ENCODE peak calls at places on chromosomes 4 and X, in five cellular contexts. Y is left ventricle myocardium superior, D is activated T-cell treated with anti-CD3 and anti-CD28 coated beads for 24 hours, J is amygdala, T is G401. O is an unnamed sample.

GRCh38 chrX:17082831-17083230 is 136.4 kb downstream of the REPS2 start:
- DNase-seq in Y (no peak), D (no peak), J (no peak), T (peak), O (no peak)

GRCh38 chr4:84085986-84086385 is 413.1 kb downstream of the NKX6-1 start:
- DNase-seq in Y (no peak), D (no peak), J (no peak), T (peak), O (no peak)

GRCh38 chrX:23637187-23637586 is 30.1 kb upstream of the PRDX4 start:
- DNase-seq in Y (no peak), D (no peak), J (no peak), T (no peak), O (no peak)

GRCh38 chr4:31156221-31156620 is 436.1 kb downstream of the PCDH7 start:
- DNase-seq in Y (no peak), D (no peak), J (no peak), T (no peak), O (no peak)

GRCh38 chr4:100289530-100289888 is 99.2 kb upstream of the DDIT4L start:
- DNase-seq in Y (no peak), D (no peak), J (no peak), T (no peak), O (no peak)

GRCh38 chr4:86977621-86978184 is 42.9 kb downstream of the AFF1 start:
- DNase-seq in Y (no peak), D (no peak), J (no peak), T (no peak), O (peak)

GRCh38 chrX:24314019-24314635 is at the start of gene SUPT20HL2:
- DNase-seq in Y (no peak), D (no peak), J (no peak), T (no peak), O (no peak)

GRCh38 chr4:145876531-145877180 is 62.0 kb downstream of the ZNF827 start:
- DNase-seq in Y (no peak), D (no peak), J (no peak), T (no peak), O (no peak)

GRCh38 chrX:133542476-133542875 is 127.2 kb upstream of the GPC4 start:
- DNase-seq in Y (no peak), D (no peak), J (no peak), T (no peak), O (no peak)

GRCh38 chr4:173990126-173990878 is 293.2 kb downstream of the FBXO8 start:
- DNase-seq in Y (no peak), D (no peak), J (no peak), T (peak), O (no peak)

GRCh38 chrX:109831326-109831985 is 98.4 kb upstream of the ACSL4 start:
- DNase-seq in Y (no peak), D (no peak), J (no peak), T (no peak), O (no peak)

GRCh38 chr4:158826882-158827281 is 58.1 kb downstream of the FNIP2 start:
- DNase-seq in Y (no peak), D (no peak), J (no peak), T (no peak), O (peak)

GRCh38 chr4:149371021-149371420 is 444.6 kb downstream of the IQCM start:
- DNase-seq in Y (no peak), D (no peak), J (no peak), T (peak), O (peak)

GRCh38 chr4:153166971-153167501 is 37.2 kb upstream of the TRIM2 start:
- DNase-seq in Y (no peak), D (no peak), J (no peak), T (no peak), O (no peak)

GRCh38 chr4:4386736-4387392 is at the start of gene NSG1:
- DNase-seq in Y (peak), D (no peak), J (no peak), T (peak), O (peak)

GRCh38 chr4:19776929-19777328 is 474.8 kb upstream of the SLIT2 start:
- DNase-seq in Y (no peak), D (no peak), J (no peak), T (no peak), O (no peak)

GRCh38 chr4:128757712-128758111 is 51.8 kb upstream of the JADE1 start:
- DNase-seq in Y (peak), D (no peak), J (no peak), T (peak), O (no peak)

GRCh38 chrX:17860179-17860780 is 818 bp downstream of the RAI2 start:
- DNase-seq in Y (peak), D (no peak), J (no peak), T (no peak), O (no peak)

GRCh38 chr4:87120411-87121162 is 99.8 kb downstream of the KLHL8 start:
- DNase-seq in Y (peak), D (no peak), J (no peak), T (no peak), O (peak)

GRCh38 chr4:6779667-6780565 is 2.6 kb upstream of the KIAA0232 start:
- DNase-seq in Y (no peak), D (no peak), J (no peak), T (peak), O (no peak)

GRCh38 chr4:141502755-141503154 is 133.6 kb upstream of the IL15 start:
- DNase-seq in Y (no peak), D (no peak), J (no peak), T (no peak), O (no peak)

GRCh38 chr4:151152033-151152432 is 52.6 kb downstream of the RPS3A start:
- DNase-seq in Y (no peak), D (no peak), J (no peak), T (no peak), O (no peak)

GRCh38 chr4:172716291-172716690 is 452.3 kb upstream of the GALNT7 start:
- DNase-seq in Y (no peak), D (no peak), J (no peak), T (no peak), O (no peak)